ENCODE peak calls at places on chromosomes 16 and 17, in nine cellular contexts. S is testis; H is tibial nerve; G is A549; E is thoracic aorta; T is CD4-positive, CD25-positive, alpha-beta regulatory T cell; R is IMR-90; X is lower leg skin; N is fibroblast of pulmonary artery. L is an unnamed sample.

GRCh38 chr17:62739666-62740065 is 68.4 kb downstream of the MARCHF10 start:
- DNase-seq in S (no peak), H (no peak), G (no peak), E (no peak), T (no peak), R (no peak), X (peak; percentile 62), N (no peak), L (no peak)

GRCh38 chr16:68382296-68382718 is 66.0 kb downstream of the SMPD3 start:
- DNase-seq in S (no peak), H (no peak), G (peak; percentile 47), E (no peak), T (no peak), R (no peak), X (no peak), N (no peak), L (no peak)

GRCh38 chr16:72285324-72285723 is 113.4 kb upstream of the PMFBP1 start:
- DNase-seq in S (no peak), H (no peak), G (no peak), E (no peak), T (no peak), R (no peak), X (no peak), N (no peak), L (no peak)

GRCh38 chr16:47197536-47198179 is 53.9 kb upstream of the NETO2 start:
- DNase-seq in S (no peak), H (peak; percentile 21), G (no peak), E (no peak), T (no peak), R (peak; percentile 15), X (no peak), N (peak; percentile 91), L (no peak)

GRCh38 chr17:81577278-81578000 is 25.3 kb upstream of the FAAP100 start:
- DNase-seq in S (no peak), H (no peak), G (peak; percentile 68), E (no peak), T (no peak), R (no peak), X (no peak), N (peak; percentile 42), L (no peak)

GRCh38 chr17:7650509-7651096 is at the start of gene ATP1B2:
- DNase-seq in S (peak; percentile 88), H (peak; percentile 24), G (peak; percentile 90), E (no peak), T (peak; percentile 66), R (no peak), X (peak; percentile 89), N (peak; percentile 31), L (no peak)

GRCh38 chr16:81478876-81479496 is 34.4 kb downstream of the CMIP start:
- DNase-seq in S (peak; percentile 44), H (peak; percentile 61), G (no peak), E (no peak), T (no peak), R (no peak), X (no peak), N (no peak), L (no peak)

GRCh38 chr17:75263051-75263450 is 1.4 kb downstream of the MRPS7 start:
- DNase-seq in S (no peak), H (no peak), G (no peak), E (no peak), T (no peak), R (no peak), X (no peak), N (no peak), L (no peak)

GRCh38 chr16:29729116-29729521 is 16.7 kb downstream of the C16orf54 start:
- DNase-seq in S (no peak), H (no peak), G (peak; percentile 83), E (no peak), T (no peak), R (peak; percentile 49), X (no peak), N (peak; percentile 66), L (no peak)

GRCh38 chr17:59298512-59298911 is 32.9 kb upstream of the YPEL2 start:
- DNase-seq in S (no peak), H (no peak), G (no peak), E (no peak), T (no peak), R (no peak), X (no peak), N (peak; percentile 7), L (no peak)

GRCh38 chr16:67372664-67373063 is 20.6 kb downstream of the TPPP3 start:
- DNase-seq in S (no peak), H (peak; percentile 14), G (no peak), E (no peak), T (no peak), R (peak; percentile 36), X (no peak), N (peak; percentile 61), L (no peak)

GRCh38 chr17:44075598-44076293 is 5.2 kb downstream of the G6PC3 start:
- DNase-seq in S (no peak), H (no peak), G (no peak), E (no peak), T (no peak), R (no peak), X (no peak), N (no peak), L (no peak)

GRCh38 chr17:1005361-1005946 is 8.5 kb downstream of the TIMM22 start:
- DNase-seq in S (peak; percentile 87), H (no peak), G (no peak), E (no peak), T (no peak), R (peak; percentile 54), X (no peak), N (peak; percentile 74), L (peak; percentile 84)

GRCh38 chr16:70772493-70772892 is 28.5 kb downstream of the VAC14 start:
- DNase-seq in S (no peak), H (no peak), G (no peak), E (no peak), T (no peak), R (peak; percentile 44), X (no peak), N (peak; percentile 48), L (no peak)

DNA sequence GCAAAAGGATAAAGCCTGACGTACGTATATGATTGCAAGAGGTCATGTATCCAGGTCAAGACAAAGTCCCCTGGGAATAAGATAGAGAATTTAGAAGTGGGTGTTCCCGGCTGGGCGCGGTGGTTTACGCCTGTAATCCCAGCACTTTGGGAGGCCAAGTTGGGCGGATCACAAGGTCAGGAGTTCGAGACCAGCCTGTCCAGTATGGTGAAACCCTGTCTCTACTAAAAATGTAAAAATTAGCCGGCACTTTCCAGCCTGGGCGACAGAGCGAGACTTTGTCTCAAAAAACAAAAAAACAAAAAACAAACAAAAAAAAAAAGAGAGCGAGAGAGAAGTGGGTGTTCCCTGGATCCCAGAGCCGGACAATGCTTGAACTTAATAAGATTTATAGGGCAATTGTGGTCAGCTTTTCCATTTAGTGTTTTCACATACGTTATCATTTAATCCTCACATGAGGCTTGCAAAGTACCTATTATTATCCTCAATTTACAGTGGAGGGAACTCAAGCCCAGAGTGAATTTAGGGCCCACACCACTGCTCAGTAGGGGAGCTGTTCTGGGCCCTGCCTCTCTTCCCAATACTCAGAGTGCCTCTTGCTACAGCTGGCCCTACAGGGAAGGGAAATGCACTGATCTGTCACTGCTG is 481 bp upstream of the GLTPD2 start:
- DNase-seq in S (no peak), H (no peak), G (no peak), E (no peak), T (no peak), R (no peak), X (no peak), N (no peak), L (no peak)
- H3K4me3 ChIP-seq in S (no peak overlapping the region), H (no peak overlapping the region), G (peak overlapping the region; percentile 62), E (peak overlapping the region; percentile 95), T (no peak overlapping the region), R (no peak overlapping the region), X (no peak overlapping the region), N (no peak overlapping the region), L (peak overlapping the region; percentile 83)

GRCh38 chr17:63960430-63960829 is 12.3 kb downstream of the SCN4A start:
- DNase-seq in S (no peak), H (no peak), G (no peak), E (no peak), T (no peak), R (no peak), X (no peak), N (no peak), L (no peak)

GRCh38 chr17:63962298-63962744 is 10.4 kb downstream of the SCN4A start:
- DNase-seq in S (no peak), H (no peak), G (no peak), E (no peak), T (no peak), R (no peak), X (no peak), N (no peak), L (no peak)

GRCh38 chr17:63960006-63960405 is 12.7 kb downstream of the SCN4A start:
- DNase-seq in S (no peak), H (no peak), G (no peak), E (no peak), T (no peak), R (no peak), X (no peak), N (no peak), L (no peak)

GRCh38 chr17:63963123-63963522 is 9.6 kb downstream of the SCN4A start:
- DNase-seq in S (no peak), H (no peak), G (no peak), E (no peak), T (no peak), R (no peak), X (no peak), N (no peak), L (no peak)

GRCh38 chr17:63961355-63962207 is 11.1 kb downstream of the SCN4A start:
- DNase-seq in S (peak; percentile 84), H (peak; percentile 53), G (peak; percentile 83), E (no peak), T (no peak), R (peak; percentile 53), X (peak; percentile 95), N (peak; percentile 68), L (peak; percentile 85)
- H3K4me3 ChIP-seq in S (peak overlapping the region; percentile 18), H (peak overlapping the region; percentile 26), G (peak overlapping the region; percentile 43), E (peak overlapping the region; percentile 53), T (no peak overlapping the region), R (no peak overlapping the region), X (no peak overlapping the region), N (no peak overlapping the region), L (peak overlapping the region; percentile 52)

GRCh38 chr16:84823484-84823883 is 3.7 kb downstream of the CRISPLD2 start:
- DNase-seq in S (no peak), H (no peak), G (no peak), E (no peak), T (no peak), R (no peak), X (no peak), N (peak; percentile 84), L (no peak)
- H3K4me3 ChIP-seq in S (no peak overlapping the region), H (peak overlapping the region; percentile 60), G (no peak overlapping the region), E (no peak overlapping the region), T (no peak overlapping the region), R (no peak overlapping the region), X (no peak overlapping the region), N (no peak overlapping the region), L (peak overlapping the region; percentile 31)

GRCh38 chr17:50532452-50533024 is at the start of gene EPN3:
- DNase-seq in S (no peak), H (no peak), G (no peak), E (no peak), T (no peak), R (no peak), X (peak; percentile 90), N (no peak), L (no peak)
- H3K4me3 ChIP-seq in S (no peak within 1 kb of the TSS), H (peak within 1 kb of the TSS; percentile 16), G (no peak within 1 kb of the TSS), E (no peak within 1 kb of the TSS), T (no peak within 1 kb of the TSS), R (no peak within 1 kb of the TSS), X (peak within 1 kb of the TSS; percentile 41), N (no peak within 1 kb of the TSS), L (peak within 1 kb of the TSS; percentile 43)

L was measured in coronary artery.